ENCODE peak calls at places on chromosomes 16 and 17, in seven cellular contexts. K is IMR-90, B is GM20000, P is ascending aorta, G is right lobe of liver, Z is cardiac muscle cell, E is dorsolateral prefrontal cortex. S is an unnamed sample.

GRCh38 chr17:57211543-57211942 is 44.8 kb upstream of the MSI2 start:
- DNase-seq in P (no peak), Z (no peak), E (no peak), K (peak; percentile 15), B (no peak), G (no peak), S (no peak)

GRCh38 chr17:31130286-31131224 is 35.8 kb downstream of the NF1 start:
- DNase-seq in P (no peak), B (no peak), G (no peak), Z (peak; percentile 40), E (no peak), K (no peak), S (peak; percentile 46)

GRCh38 chr17:78117027-78117981 is 11.3 kb downstream of the TMC6 start:
- DNase-seq in Z (no peak), G (peak; percentile 51), K (no peak), P (no peak), B (peak; percentile 22), E (no peak), S (no peak)

GRCh38 chr17:11644265-11645212 is 46.3 kb downstream of the DNAH9 start:
- DNase-seq in B (peak; percentile 29), Z (peak; percentile 70), E (peak; percentile 54), P (no peak), G (no peak), K (peak; percentile 36), S (peak; percentile 63)

GRCh38 chr17:151886-152859 is 14.8 kb downstream of the SCGB1C2 start:
- DNase-seq in K (peak; percentile 8), E (peak; percentile 21), Z (no peak), B (no peak), G (peak; percentile 43), P (no peak), S (peak; percentile 8)

GRCh38 chr16:61374071-61374470 is 662.2 kb downstream of the CDH8 start:
- DNase-seq in K (no peak), Z (no peak), G (no peak), P (no peak), E (no peak), B (no peak), S (no peak)

GRCh38 chr17:66910651-66911285 is 53.7 kb upstream of the CACNG4 start:
- DNase-seq in P (no peak), E (no peak), G (no peak), K (no peak), B (no peak), Z (no peak), S (no peak)

GRCh38 chr16:49521706-49522325 is 148.2 kb downstream of the C16orf78 start:
- DNase-seq in E (no peak), B (no peak), G (no peak), K (no peak), P (no peak), Z (no peak), S (no peak)

GRCh38 chr17:75876190-75876937 is 2.0 kb downstream of the TRIM47 start:
- DNase-seq in K (no peak), Z (no peak), B (peak; percentile 72), G (peak; percentile 81), P (no peak), E (no peak), S (peak; percentile 48)

GRCh38 chr17:1783271-1783670 is 21.4 kb downstream of the SERPINF1 start:
- DNase-seq in G (peak; percentile 64), B (no peak), P (no peak), K (no peak), Z (peak; percentile 43), E (no peak), S (no peak)

GRCh38 chr16:2968738-2969544 is at the start of gene PAQR4:
- DNase-seq in K (peak; percentile 81), G (peak; percentile 90), B (peak; percentile 99), P (peak; percentile 37), E (peak; percentile 87), Z (peak; percentile 91), S (peak; percentile 92)

GRCh38 chr16:84003001-84003400 is 35.0 kb downstream of the NECAB2 start:
- DNase-seq in E (no peak), Z (no peak), K (no peak), P (no peak), G (no peak), B (no peak), S (no peak)

DNA sequence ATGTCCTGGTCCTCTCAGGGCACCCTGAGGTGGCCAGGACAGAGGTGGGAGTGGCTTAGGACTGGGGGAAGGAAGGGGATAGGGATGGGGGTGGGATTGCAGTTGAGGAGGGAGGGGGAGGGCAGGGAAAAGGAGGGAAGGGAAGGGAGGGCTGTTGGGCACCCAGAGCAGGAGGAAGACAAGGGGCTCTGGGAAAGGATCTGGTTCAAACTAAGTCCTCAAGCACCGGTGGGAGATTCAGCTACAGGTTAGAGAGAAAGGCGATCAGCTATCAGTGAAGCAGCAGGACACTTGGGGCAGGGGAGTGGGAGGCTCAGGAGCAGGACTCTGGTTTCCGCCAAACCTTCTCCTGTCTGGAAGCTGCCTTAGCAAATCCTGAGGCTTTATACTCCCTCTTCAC is 44.6 kb upstream of the ACSM2B start:
- DNase-seq in E (no peak), G (no peak), P (no peak), B (no peak), Z (no peak), K (no peak), S (no peak)
- TF ChIP-seq CTCF in E (no peak), G (no peak), P (no peak), B (no peak), Z (no peak), K (no peak), S (no peak)

GRCh38 chr17:80660527-80661198 is 116.0 kb downstream of the RPTOR start:
- DNase-seq in G (no peak), Z (no peak), P (no peak), B (no peak), K (no peak), E (no peak), S (no peak)
- TF ChIP-seq CTCF in G (no peak), Z (no peak), P (no peak), B (no peak), K (no peak), E (no peak), S (no peak)

GRCh38 chr16:27508476-27508875 is 41.2 kb downstream of the GTF3C1 start:
- DNase-seq in G (no peak), Z (no peak), P (no peak), E (no peak), B (no peak), K (no peak), S (no peak)

GRCh38 chr16:27515874-27516353 is 33.8 kb downstream of the GTF3C1 start:
- DNase-seq in K (no peak), E (no peak), P (no peak), Z (peak; percentile 28), B (peak; percentile 43), G (no peak), S (peak; percentile 65)

GRCh38 chr16:27514806-27515205 is 34.9 kb downstream of the GTF3C1 start:
- DNase-seq in P (no peak), B (no peak), Z (no peak), K (peak; percentile 68), E (peak; percentile 57), G (no peak), S (no peak)

GRCh38 chr16:27512061-27512460 is 37.7 kb downstream of the GTF3C1 start:
- DNase-seq in Z (no peak), P (no peak), G (no peak), K (no peak), B (no peak), E (no peak), S (no peak)

DNA sequence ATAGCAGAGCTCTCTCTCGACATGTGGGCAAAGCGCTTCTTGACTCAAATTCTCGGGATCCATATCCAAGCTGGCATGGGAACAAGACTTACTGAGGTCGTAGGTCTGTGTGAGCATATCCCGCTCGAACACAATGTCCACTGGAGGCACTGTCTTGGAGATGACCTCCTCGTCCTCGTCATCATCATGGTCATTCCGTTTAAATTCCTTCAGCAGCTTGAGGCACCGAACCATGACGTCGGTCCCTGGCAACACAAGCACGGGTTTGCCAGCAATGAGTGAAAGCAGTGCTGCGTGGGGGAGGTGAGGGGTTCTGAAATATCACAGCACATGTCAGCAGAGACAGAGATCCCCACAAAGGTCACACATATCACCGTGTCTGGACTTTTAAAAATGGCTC is 38.1 kb downstream of the GTF3C1 start:
- DNase-seq in P (no peak), E (no peak), B (no peak), G (no peak), Z (peak; percentile 35), K (no peak), S (no peak)
- TF ChIP-seq CTCF in P (no peak), E (no peak), B (no peak), G (no peak), Z (no peak), K (no peak), S (no peak)

GRCh38 chr16:50747206-50747956 is 5.5 kb downstream of the CYLD start:
- DNase-seq in G (no peak), P (no peak), Z (peak; percentile 47), B (peak; percentile 58), K (no peak), E (no peak), S (no peak)
- TF ChIP-seq CTCF in G (peak; percentile 41), P (no peak), Z (peak; percentile 26), B (peak; percentile 16), K (peak; percentile 18), E (peak; percentile 56), S (no peak)

GRCh38 chr16:5490499-5490898 is 392.9 kb upstream of the EEF2KMT start:
- DNase-seq in P (no peak), B (peak; percentile 18), K (no peak), G (no peak), E (peak; percentile 69), Z (no peak), S (peak; percentile 79)
- TF ChIP-seq CTCF in P (no peak), B (peak; percentile 61), K (no peak), G (peak; percentile 17), E (peak; percentile 88), Z (no peak), S (peak; percentile 99)

GRCh38 chr17:40283662-40284061 is 4.0 kb upstream of the CDC6 start:
- DNase-seq in K (peak; percentile 96), P (no peak), B (peak; percentile 40), E (no peak), G (no peak), Z (peak; percentile 77), S (no peak)

GRCh38 chr17:40287159-40287493 is 553 bp upstream of the CDC6 start:
- DNase-seq in P (no peak), G (no peak), B (no peak), Z (no peak), K (no peak), E (no peak), S (no peak)

GRCh38 chr17:40281663-40282062 is 6.0 kb upstream of the CDC6 start:
- DNase-seq in K (no peak), E (no peak), G (no peak), P (no peak), Z (no peak), B (no peak), S (no peak)

GRCh38 chr17:40286473-40286872 is 1.2 kb upstream of the CDC6 start:
- DNase-seq in P (no peak), Z (no peak), G (no peak), K (no peak), E (no peak), B (no peak), S (no peak)

GRCh38 chr17:40284085-40284713 is 3.5 kb upstream of the CDC6 start:
- DNase-seq in E (no peak), B (no peak), G (no peak), P (no peak), Z (peak; percentile 65), K (peak; percentile 83), S (no peak)
- TF ChIP-seq CTCF in E (no peak), B (no peak), G (peak; percentile 14), P (no peak), Z (peak; percentile 36), K (peak; percentile 37), S (peak; percentile 2)